ENCODE peak calls at places on chromosomes 4 and X, in seven cellular contexts. H is aorta, U is prostate gland, L is colonic mucosa, I is left lung, X is NT2/D1, S is ascending aorta. M is an unnamed sample.

GRCh38 chrX:53481093-53481492 is 46.9 kb upstream of the HSD17B10 start:
- DNase-seq in X (peak; percentile 16), I (no peak), U (no peak), L (peak; percentile 31), H (no peak), S (no peak), M (no peak)

GRCh38 chr4:182604953-182605352 is 312.2 kb downstream of the DCTD start:
- DNase-seq in L (no peak), U (no peak), S (no peak), X (no peak), H (no peak), I (no peak), M (no peak)

GRCh38 chrX:53511302-53511701 is 77.1 kb upstream of the HSD17B10 start:
- DNase-seq in L (no peak), I (no peak), X (no peak), S (no peak), U (no peak), H (no peak), M (no peak)

GRCh38 chrX:47562615-47563243 is 1.7 kb downstream of the ARAF start:
- DNase-seq in L (no peak), H (no peak), S (no peak), X (no peak), I (no peak), U (no peak), M (no peak)

GRCh38 chrX:115344885-115345653 is 55.6 kb downstream of the LUZP4 start:
- DNase-seq in S (peak; percentile 95), H (peak; percentile 94), L (peak; percentile 73), U (peak; percentile 50), X (peak; percentile 81), I (peak; percentile 78), M (peak; percentile 70)

GRCh38 chr4:4870493-4871266 is 11.2 kb downstream of the MSX1 start:
- DNase-seq in I (no peak), H (no peak), X (no peak), L (no peak), S (no peak), U (no peak), M (no peak)

GRCh38 chr4:109294468-109295020 is 7.9 kb downstream of the COL25A1 start:
- DNase-seq in I (no peak), X (no peak), H (no peak), L (no peak), U (no peak), S (no peak), M (no peak)

GRCh38 chr4:113872426-113873260 is 106.8 kb downstream of the ARSJ start:
- DNase-seq in H (no peak), L (no peak), I (no peak), X (no peak), S (no peak), U (no peak), M (no peak)

GRCh38 chr4:2831611-2832308 is 11.9 kb upstream of the ADD1 start:
- DNase-seq in U (no peak), I (peak; percentile 75), L (no peak), S (peak; percentile 62), X (no peak), H (no peak), M (no peak)

GRCh38 chr4:53781614-53782467 is 190.6 kb upstream of the LNX1 start:
- DNase-seq in X (no peak), L (no peak), H (no peak), U (no peak), I (no peak), S (no peak), M (no peak)

GRCh38 chr4:122045533-122045932 is 93.7 kb upstream of the TRPC3 start:
- DNase-seq in I (no peak), S (no peak), L (no peak), X (peak; percentile 1), U (no peak), H (no peak), M (peak; percentile 98)

GRCh38 chr4:176902710-176903323 is 110.1 kb upstream of the VEGFC start:
- DNase-seq in I (no peak), S (no peak), L (no peak), U (no peak), H (no peak), X (no peak), M (no peak)

GRCh38 chrX:123964155-123964554 is 2.6 kb downstream of the STAG2 start:
- DNase-seq in H (no peak), I (no peak), U (no peak), S (no peak), L (no peak), X (no peak), M (no peak)

GRCh38 chr4:77177196-77177595 is 20.2 kb downstream of the CCNG2 start:
- DNase-seq in S (no peak), X (no peak), I (no peak), L (no peak), U (no peak), H (no peak), M (no peak)

GRCh38 chrX:10932842-10933440 is 178.2 kb upstream of the HCCS start:
- DNase-seq in H (no peak), U (no peak), X (no peak), L (no peak), I (no peak), S (no peak), M (no peak)

GRCh38 chr4:85829276-85830051 is 354.5 kb downstream of the ARHGAP24 start:
- DNase-seq in L (no peak), S (no peak), U (no peak), X (no peak), H (no peak), I (no peak), M (no peak)
- H3K4me3 ChIP-seq in L (no peak overlapping the region), S (peak overlapping the region; percentile 61), U (no peak overlapping the region), X (no peak overlapping the region), H (no peak overlapping the region), I (no peak overlapping the region), M (no peak overlapping the region)

GRCh38 chr4:26201119-26201518 is 119.7 kb upstream of the RBPJ start:
- DNase-seq in U (no peak), H (no peak), X (no peak), S (no peak), L (no peak), I (no peak), M (no peak)
- H3K4me1 ChIP-seq in U (no peaks in the 10 kb centered on the region), H (no peaks in the 10 kb centered on the region), X (no peaks in the 10 kb centered on the region), S (peaks cover 13% of the 10 kb centered on the region), L (no peaks in the 10 kb centered on the region), I (peaks cover 52% of the 10 kb centered on the region), M (peaks cover 13% of the 10 kb centered on the region)

GRCh38 chr4:1109898-1110506 is 3.4 kb downstream of the RNF212 start:
- DNase-seq in S (no peak), U (no peak), I (no peak), X (no peak), H (no peak), L (no peak), M (no peak)

GRCh38 chr4:1111259-1111809 is 2.0 kb downstream of the RNF212 start:
- DNase-seq in U (no peak), H (no peak), X (no peak), L (no peak), S (no peak), I (peak; percentile 37), M (no peak)

GRCh38 chr4:1112821-1113182 is 562 bp downstream of the RNF212 start:
- DNase-seq in X (no peak), U (no peak), S (no peak), H (no peak), L (no peak), I (peak; percentile 59), M (no peak)

GRCh38 chr4:1113311-1114009 is at the start of gene RNF212:
- DNase-seq in H (no peak), I (peak; percentile 85), L (peak; percentile 32), X (no peak), U (no peak), S (no peak), M (no peak)

DNA sequence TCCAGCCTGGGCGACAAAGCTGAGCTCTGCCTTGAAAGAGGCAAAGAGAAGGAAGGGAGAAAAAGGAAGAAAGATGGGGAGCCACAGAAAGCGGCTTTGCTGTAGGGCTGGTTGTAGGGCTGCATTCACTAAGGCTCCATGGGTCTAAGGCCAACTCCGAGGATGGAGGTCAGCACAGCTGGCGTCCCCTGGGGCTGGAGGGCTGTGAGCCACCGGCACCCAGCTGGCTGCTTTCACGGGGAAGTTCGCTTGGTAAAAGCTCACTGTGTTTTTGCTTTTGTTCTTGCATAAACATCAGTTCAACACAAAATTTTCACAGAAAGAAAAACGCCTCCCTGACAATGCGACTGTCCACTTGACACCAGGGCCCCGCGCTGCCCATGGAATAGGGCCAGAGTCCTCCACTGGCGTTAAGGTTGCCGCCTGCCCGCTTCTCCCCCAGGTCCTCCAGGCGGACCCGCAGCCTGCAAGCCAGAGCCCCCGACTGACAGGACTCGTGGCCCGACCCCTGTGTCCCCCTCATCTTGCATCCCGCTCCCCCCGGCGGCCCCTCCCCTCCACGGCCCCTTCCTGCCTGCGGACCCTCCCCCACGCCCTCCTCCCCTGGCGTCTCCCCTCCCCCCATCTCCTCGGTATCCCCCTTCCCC is 1.1 kb downstream of the RNF212 start:
- DNase-seq in H (no peak), S (no peak), U (no peak), L (no peak), X (no peak), I (peak; percentile 73), M (no peak)
- H3K27me3 ChIP-seq in H (peaks cover 3% of the 10 kb centered on the region), S (peaks cover 5% of the 10 kb centered on the region), U (peaks cover 7% of the 10 kb centered on the region), L (no peaks in the 10 kb centered on the region), X (no peaks in the 10 kb centered on the region), I (peaks cover 72% of the 10 kb centered on the region), M (no peaks in the 10 kb centered on the region)

GRCh38 chr4:72314869-72315268 is 254.2 kb downstream of the ADAMTS3 start:
- DNase-seq in X (no peak), U (peak; percentile 62), L (peak; percentile 22), I (no peak), S (peak; percentile 65), H (no peak), M (no peak)

GRCh38 chr4:72311291-72311690 is 257.7 kb downstream of the ADAMTS3 start:
- DNase-seq in X (no peak), S (no peak), H (no peak), I (no peak), U (no peak), L (no peak), M (no peak)

GRCh38 chr4:72313121-72313520 is 255.9 kb downstream of the ADAMTS3 start:
- DNase-seq in H (no peak), X (no peak), U (no peak), L (no peak), I (no peak), S (no peak), M (no peak)

DNA sequence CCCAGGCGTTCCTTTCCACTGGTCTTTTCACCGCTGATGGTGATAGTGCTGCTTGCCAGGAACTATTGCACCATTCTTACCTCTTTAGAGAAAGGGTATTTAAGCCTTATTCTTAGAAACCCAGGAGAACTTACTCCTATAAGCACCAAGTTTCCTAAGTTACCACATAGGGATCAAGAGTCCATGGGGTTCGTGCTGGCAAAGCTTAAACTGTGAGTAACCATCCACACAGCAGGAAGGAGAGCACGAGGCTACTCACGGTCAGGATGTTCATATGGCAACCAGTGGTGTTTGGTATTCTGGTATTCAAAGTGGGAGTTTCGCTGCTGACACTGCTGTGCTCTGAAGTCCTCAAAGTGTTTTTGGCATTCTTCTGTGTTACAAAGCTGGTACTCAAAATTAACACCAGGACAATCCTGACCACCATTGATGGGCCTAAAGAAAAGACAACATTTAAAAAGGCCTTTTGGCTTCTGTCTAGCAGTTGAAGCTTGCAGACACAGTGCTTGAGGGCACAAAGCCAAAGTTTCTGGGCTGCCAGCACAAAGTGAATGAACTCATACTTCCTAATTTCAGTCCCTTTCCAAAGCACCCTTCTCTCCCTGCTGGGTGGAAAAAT is 256.9 kb downstream of the ADAMTS3 start:
- DNase-seq in U (peak; percentile 51), L (peak; percentile 32), H (peak; percentile 84), S (peak; percentile 90), I (no peak), X (peak; percentile 49), M (no peak)
- H3K4me3 ChIP-seq in U (no peak overlapping the region), L (no peak overlapping the region), H (no peak overlapping the region), S (peak overlapping the region; percentile 29), I (no peak overlapping the region), X (no peak overlapping the region), M (no peak overlapping the region)